ENCODE peak calls at places on chromosomes 3 and 15, in four cellular contexts. One of them, this sample, is unnamed.

GRCh38 chr3:141402476-141403171 is 34.3 kb downstream of the ZBTB38 start:
- DNase-seq in dorsolateral prefrontal cortex: peak
- DNase-seq in uterus: peak
- DNase-seq in PC-3: peak
- DNase-seq in this sample: no peak

GRCh38 chr15:62035256-62035908 is 24.9 kb downstream of the VPS13C start:
- DNase-seq in dorsolateral prefrontal cortex: no peak
- DNase-seq in uterus: no peak
- DNase-seq in PC-3: peak
- DNase-seq in this sample: peak

GRCh38 chr15:43281926-43282602 is 15.3 kb upstream of the TGM5 start:
- DNase-seq in uterus: no peak
- DNase-seq in PC-3: no peak
- DNase-seq in dorsolateral prefrontal cortex: no peak
- DNase-seq in this sample: no peak

GRCh38 chr15:62532367-62532766 is 367.3 kb upstream of the C2CD4B start:
- DNase-seq in uterus: no peak
- DNase-seq in dorsolateral prefrontal cortex: no peak
- DNase-seq in PC-3: no peak
- DNase-seq in this sample: peak

GRCh38 chr15:87034886-87035285 is 955.2 kb downstream of the AGBL1 start:
- DNase-seq in uterus: no peak
- DNase-seq in PC-3: no peak
- DNase-seq in dorsolateral prefrontal cortex: no peak
- DNase-seq in this sample: no peak

GRCh38 chr15:83066034-83066760 is 855 bp downstream of the BTBD1 start:
- DNase-seq in uterus: no peak
- DNase-seq in PC-3: peak
- DNase-seq in dorsolateral prefrontal cortex: no peak
- DNase-seq in this sample: no peak

GRCh38 chr15:96066852-96067490 is 263.5 kb upstream of the NR2F2 start:
- DNase-seq in dorsolateral prefrontal cortex: no peak
- DNase-seq in PC-3: no peak
- DNase-seq in uterus: no peak
- DNase-seq in this sample: no peak

GRCh38 chr3:125116311-125117069 is 60.7 kb upstream of the HEG1 start:
- DNase-seq in dorsolateral prefrontal cortex: no peak
- DNase-seq in PC-3: peak
- DNase-seq in uterus: no peak
- DNase-seq in this sample: no peak

GRCh38 chr15:28021281-28022039 is 77.7 kb downstream of the OCA2 start:
- DNase-seq in PC-3: peak
- DNase-seq in dorsolateral prefrontal cortex: peak
- DNase-seq in uterus: no peak
- DNase-seq in this sample: peak

GRCh38 chr3:10883478-10884234 is 67.6 kb downstream of the SLC6A11 start:
- DNase-seq in uterus: no peak
- DNase-seq in PC-3: peak
- DNase-seq in dorsolateral prefrontal cortex: no peak
- DNase-seq in this sample: no peak

GRCh38 chr15:75725719-75726607 is 13.3 kb upstream of the CSPG4 start:
- DNase-seq in dorsolateral prefrontal cortex: no peak
- DNase-seq in uterus: no peak
- DNase-seq in PC-3: no peak
- DNase-seq in this sample: no peak

GRCh38 chr3:171001957-171002694 is 24.4 kb downstream of the SLC2A2 start:
- DNase-seq in uterus: no peak
- DNase-seq in dorsolateral prefrontal cortex: no peak
- DNase-seq in PC-3: peak
- DNase-seq in this sample: no peak

GRCh38 chr15:91100561-91101355 is 701 bp downstream of the SV2B start:
- DNase-seq in PC-3: no peak
- DNase-seq in uterus: no peak
- DNase-seq in dorsolateral prefrontal cortex: no peak
- DNase-seq in this sample: no peak

GRCh38 chr15:40932146-40932545 is 3.0 kb downstream of the DLL4 start:
- DNase-seq in uterus: no peak
- DNase-seq in dorsolateral prefrontal cortex: no peak
- DNase-seq in PC-3: no peak
- DNase-seq in this sample: no peak

DNA sequence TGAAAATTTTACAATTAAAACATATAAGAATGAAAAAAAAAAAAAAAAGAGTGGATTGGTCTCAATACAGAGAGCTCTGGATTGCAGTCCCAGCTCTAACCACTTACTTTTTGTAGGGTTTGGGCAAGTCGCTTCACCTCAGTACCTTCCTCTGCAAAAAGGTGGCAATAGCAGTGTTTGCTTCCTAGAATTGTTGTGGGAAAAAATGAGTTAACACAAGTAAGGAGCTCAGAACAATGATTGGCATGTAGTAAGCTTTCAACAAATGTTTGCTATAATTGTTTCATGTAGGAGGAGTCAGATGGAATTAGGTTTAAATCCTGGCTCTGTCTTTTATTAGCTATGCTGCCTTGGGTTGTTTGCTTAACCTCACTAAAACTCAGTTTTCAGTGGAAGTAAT is 425.2 kb upstream of the TBL1XR1 start:
- DNase-seq in dorsolateral prefrontal cortex: no peak
- DNase-seq in uterus: no peak
- DNase-seq in PC-3: peak
- DNase-seq in this sample: no peak
- TF ChIP-seq CTCF in dorsolateral prefrontal cortex: no peak
- TF ChIP-seq CTCF in uterus: no peak
- TF ChIP-seq CTCF in PC-3: peak
- TF ChIP-seq CTCF in this sample: no peak

GRCh38 chr3:177262396-177262795 is 65.1 kb upstream of the TBL1XR1 start:
- DNase-seq in dorsolateral prefrontal cortex: no peak
- DNase-seq in PC-3: no peak
- DNase-seq in uterus: no peak
- DNase-seq in this sample: no peak
- H3K4me3 ChIP-seq in dorsolateral prefrontal cortex: no peak
- H3K4me3 ChIP-seq in PC-3: no peak
- H3K4me3 ChIP-seq in uterus: no peak
- H3K4me3 ChIP-seq in this sample: no peak

GRCh38 chr15:31035610-31036009 is 44.2 kb upstream of the MTMR10 start:
- DNase-seq in dorsolateral prefrontal cortex: no peak
- DNase-seq in PC-3: no peak
- DNase-seq in uterus: no peak
- DNase-seq in this sample: no peak

GRCh38 chr15:31034152-31034551 is 42.7 kb upstream of the MTMR10 start:
- DNase-seq in dorsolateral prefrontal cortex: no peak
- DNase-seq in uterus: no peak
- DNase-seq in PC-3: peak
- DNase-seq in this sample: no peak

GRCh38 chr15:31032959-31033358 is 41.5 kb upstream of the MTMR10 start:
- DNase-seq in dorsolateral prefrontal cortex: no peak
- DNase-seq in uterus: no peak
- DNase-seq in PC-3: no peak
- DNase-seq in this sample: peak

GRCh38 chr15:31027948-31028586 is 36.6 kb upstream of the MTMR10 start:
- DNase-seq in dorsolateral prefrontal cortex: no peak
- DNase-seq in PC-3: no peak
- DNase-seq in uterus: no peak
- DNase-seq in this sample: no peak

DNA sequence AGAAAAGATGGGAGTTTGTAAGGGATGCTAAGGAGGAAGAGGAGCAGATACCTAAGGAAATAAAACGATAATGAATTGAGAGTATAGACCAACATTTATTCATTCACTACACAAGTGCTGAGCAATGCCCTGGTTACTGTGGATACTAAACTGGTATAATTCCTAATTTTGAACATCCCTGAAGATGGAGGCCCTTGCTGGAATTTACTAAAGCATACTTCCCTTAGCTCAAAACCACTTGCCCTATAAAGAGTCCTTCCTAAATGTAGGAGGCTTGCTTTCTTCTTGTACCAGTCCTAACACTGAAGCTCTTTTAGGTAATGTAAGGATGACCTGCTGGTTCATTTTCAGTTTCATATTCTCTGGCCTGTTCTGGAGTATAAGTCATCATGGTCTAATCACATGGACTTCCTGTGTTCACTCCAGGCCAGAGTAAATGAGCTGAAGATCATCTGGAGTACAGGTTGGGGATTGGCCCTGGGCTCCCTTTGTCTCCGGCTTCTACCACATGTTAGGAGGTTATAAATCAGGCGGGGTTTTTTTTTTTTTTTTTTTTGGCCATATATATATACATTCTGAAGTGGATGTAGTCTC is 40.1 kb upstream of the MTMR10 start:
- DNase-seq in uterus: no peak
- DNase-seq in PC-3: no peak
- DNase-seq in dorsolateral prefrontal cortex: no peak
- DNase-seq in this sample: no peak
- TF ChIP-seq CTCF in uterus: no peak
- TF ChIP-seq CTCF in PC-3: no peak
- TF ChIP-seq CTCF in dorsolateral prefrontal cortex: no peak
- TF ChIP-seq CTCF in this sample: no peak

GRCh38 chr3:88000853-88001252 is 58.0 kb downstream of the CGGBP1 start:
- DNase-seq in uterus: no peak
- DNase-seq in PC-3: no peak
- DNase-seq in dorsolateral prefrontal cortex: no peak
- DNase-seq in this sample: no peak
- H3K4me3 ChIP-seq in uterus: no peak
- H3K4me3 ChIP-seq in PC-3: no peak
- H3K4me3 ChIP-seq in dorsolateral prefrontal cortex: peak
- H3K4me3 ChIP-seq in this sample: peak

GRCh38 chr3:172394692-172395091 is 53.6 kb downstream of the GHSR start:
- DNase-seq in dorsolateral prefrontal cortex: no peak
- DNase-seq in uterus: no peak
- DNase-seq in PC-3: no peak
- DNase-seq in this sample: no peak
- TF ChIP-seq CTCF in dorsolateral prefrontal cortex: no peak
- TF ChIP-seq CTCF in uterus: no peak
- TF ChIP-seq CTCF in PC-3: no peak
- TF ChIP-seq CTCF in this sample: no peak

DNA sequence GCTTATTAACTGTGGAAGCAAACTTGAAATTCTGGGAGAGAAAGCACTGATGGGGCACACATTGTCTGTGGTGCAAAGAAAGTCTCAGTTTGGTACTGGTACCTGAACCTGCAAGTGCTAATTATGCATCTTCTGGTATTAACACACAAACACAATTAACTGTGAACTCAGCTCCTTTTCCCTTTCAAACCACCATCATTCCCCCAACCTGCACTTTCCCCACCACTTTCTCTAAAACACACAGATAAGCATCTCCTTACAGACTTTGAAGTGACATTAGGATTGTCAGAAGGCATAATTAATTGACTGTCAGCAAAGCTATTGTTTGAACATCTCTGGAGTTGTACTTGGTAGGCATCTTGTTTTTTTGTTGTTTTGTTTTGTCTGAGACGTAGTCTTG is 452.2 kb upstream of the TPRG1 start:
- DNase-seq in PC-3: no peak
- DNase-seq in dorsolateral prefrontal cortex: no peak
- DNase-seq in uterus: no peak
- DNase-seq in this sample: no peak
- H3K4me3 ChIP-seq in PC-3: no peak
- H3K4me3 ChIP-seq in dorsolateral prefrontal cortex: no peak
- H3K4me3 ChIP-seq in uterus: no peak
- H3K4me3 ChIP-seq in this sample: no peak

GRCh38 chr3:134299185-134299887 is 48.7 kb upstream of the RYK start:
- DNase-seq in uterus: no peak
- DNase-seq in PC-3: peak
- DNase-seq in dorsolateral prefrontal cortex: no peak
- DNase-seq in this sample: peak
- TF ChIP-seq CTCF in uterus: peak
- TF ChIP-seq CTCF in PC-3: peak
- TF ChIP-seq CTCF in dorsolateral prefrontal cortex: peak
- TF ChIP-seq CTCF in this sample: peak

DNA sequence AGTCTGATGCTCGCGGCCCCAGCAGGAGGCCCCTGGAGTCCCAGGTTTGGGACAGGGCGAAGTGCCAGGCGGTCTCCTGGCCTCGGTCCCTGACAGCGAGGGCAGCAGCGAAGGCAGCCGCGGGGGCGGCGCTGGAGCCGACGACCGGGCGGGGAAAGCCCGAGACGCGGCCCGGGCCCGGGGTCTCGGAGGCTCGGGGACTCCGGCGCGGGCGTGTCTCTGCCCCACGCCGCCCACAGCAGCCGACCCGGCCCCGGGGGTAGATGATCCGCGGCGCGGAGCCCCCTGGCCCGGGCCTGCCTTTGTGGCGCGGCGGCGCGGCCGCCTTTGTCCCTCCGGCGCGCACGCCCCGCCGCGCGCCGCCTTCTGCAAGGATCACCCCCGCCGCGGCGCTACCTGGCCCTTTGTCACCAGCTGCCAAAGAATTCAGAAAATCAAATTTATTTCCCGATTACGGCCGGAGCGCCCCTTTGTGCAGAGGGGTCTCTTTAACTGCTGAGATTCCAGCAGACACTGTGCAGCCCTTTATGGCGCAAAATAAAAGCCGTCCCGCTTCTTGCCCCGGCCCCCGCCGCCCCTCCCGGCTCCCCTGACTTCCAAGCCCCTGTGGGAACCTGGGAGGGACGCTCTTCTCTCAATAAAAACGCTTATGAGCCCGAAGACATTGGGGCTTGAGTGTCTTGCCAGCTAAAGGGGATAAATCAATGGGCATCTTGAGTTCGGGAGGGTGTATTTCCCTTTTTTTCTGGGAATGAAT is 68.3 kb downstream of the HES1 start:
- DNase-seq in dorsolateral prefrontal cortex: no peak
- DNase-seq in uterus: no peak
- DNase-seq in PC-3: peak
- DNase-seq in this sample: no peak
- H3K4me3 ChIP-seq in dorsolateral prefrontal cortex: peak
- H3K4me3 ChIP-seq in uterus: no peak
- H3K4me3 ChIP-seq in PC-3: peak
- H3K4me3 ChIP-seq in this sample: peak

DNA sequence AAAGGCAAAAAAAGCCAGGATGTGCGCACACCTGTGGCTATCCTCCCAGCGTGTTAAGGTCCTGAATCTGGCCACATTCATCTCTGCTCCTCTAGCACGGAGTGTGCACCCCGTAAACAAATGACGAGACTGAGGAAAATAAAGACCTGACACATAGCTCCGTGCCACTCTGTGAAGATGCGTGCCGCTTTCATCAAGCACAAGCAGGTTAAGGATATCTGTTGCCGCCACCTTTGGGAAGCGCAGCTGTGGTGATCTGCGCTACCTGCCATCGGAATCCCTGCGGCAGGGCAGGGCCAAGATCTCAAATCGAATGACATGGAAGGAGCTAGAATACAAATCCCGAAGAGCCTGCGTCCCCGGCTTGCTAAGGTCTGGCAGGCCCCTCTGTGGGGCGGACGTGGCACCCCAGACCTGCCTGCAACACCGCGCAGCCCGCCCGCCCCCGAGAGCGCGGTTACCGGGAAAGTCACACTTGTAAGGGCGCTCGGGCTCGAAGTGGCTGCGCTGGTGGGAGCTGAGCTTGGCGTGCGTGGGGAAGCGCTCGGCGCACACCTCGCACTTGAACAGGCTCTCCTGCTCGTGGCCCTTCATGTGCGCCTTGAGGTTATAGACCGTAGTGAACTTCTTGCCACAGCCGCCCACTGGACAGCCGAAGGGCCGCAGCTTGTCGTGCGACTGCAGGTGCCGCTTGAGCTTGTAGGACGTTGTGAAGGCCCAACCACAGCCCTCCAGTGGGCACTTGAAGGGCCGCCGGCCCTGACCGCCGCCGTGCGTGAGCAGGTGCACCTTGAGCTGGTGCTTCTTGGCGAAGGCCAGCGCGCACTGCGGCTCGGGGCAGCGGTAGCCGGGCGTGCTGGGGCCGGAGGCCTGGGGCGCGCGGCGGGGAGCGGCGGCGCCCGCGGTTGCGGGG is 937 bp downstream of the ZXDC start:
- DNase-seq in uterus: peak
- DNase-seq in dorsolateral prefrontal cortex: no peak
- DNase-seq in PC-3: peak
- DNase-seq in this sample: no peak
- TF ChIP-seq CTCF in uterus: no peak
- TF ChIP-seq CTCF in dorsolateral prefrontal cortex: no peak
- TF ChIP-seq CTCF in PC-3: no peak
- TF ChIP-seq CTCF in this sample: no peak

This sample was measured in astrocyte of the cerebellum.